ENCODE peak calls at places on chromosomes 13 and 19, in ten cellular contexts. O is cardiac muscle cell, P is astrocyte, U is gastrocnemius medialis, B is Peyer's patch, J is right lobe of liver, A is uterus, Q is stomach, C is adrenal gland, M is tibial artery. W is an unnamed sample.

GRCh38 chr19:21065336-21065735 is 16.7 kb upstream of the ZNF714 start:
- DNase-seq in O (no peak), P (no peak), U (no peak), B (no peak), J (no peak), A (no peak), Q (no peak), C (no peak), M (no peak), W (no peak)

GRCh38 chr13:31029129-31029528 is 96.7 kb downstream of the TEX26 start:
- DNase-seq in O (no peak), P (no peak), U (no peak), B (no peak), J (no peak), A (no peak), Q (no peak), C (no peak), M (no peak), W (no peak)

GRCh38 chr19:2409352-2409912 is 18.0 kb downstream of the TIMM13 start:
- DNase-seq in O (no peak), P (no peak), U (no peak), B (no peak), J (no peak), A (no peak), Q (no peak), C (no peak), M (no peak), W (no peak)

GRCh38 chr19:40523322-40524047 is 53.2 kb upstream of the SHKBP1 start:
- DNase-seq in O (peak; percentile 70), P (peak; percentile 22), U (no peak), B (peak; percentile 89), J (peak; percentile 57), A (peak; percentile 25), Q (peak; percentile 80), C (peak; percentile 91), M (peak; percentile 29), W (peak; percentile 68)

GRCh38 chr13:38848360-38848759 is 142.3 kb downstream of the STOML3 start:
- DNase-seq in O (no peak), P (no peak), U (peak; percentile 17), B (no peak), J (peak; percentile 30), A (no peak), Q (no peak), C (no peak), M (no peak), W (no peak)

GRCh38 chr13:38308736-38309135 is 40.9 kb upstream of the UFM1 start:
- DNase-seq in O (peak; percentile 34), P (peak; percentile 73), U (no peak), B (no peak), J (no peak), A (no peak), Q (no peak), C (no peak), M (no peak), W (no peak)

GRCh38 chr13:44128522-44128921 is 245.1 kb upstream of the SERP2 start:
- DNase-seq in O (peak; percentile 6), P (peak; percentile 47), U (peak; percentile 72), B (no peak), J (no peak), A (peak; percentile 56), Q (no peak), C (peak; percentile 56), M (no peak), W (peak; percentile 68)

GRCh38 chr13:75715598-75716523 is 79.7 kb downstream of the LMO7 start:
- DNase-seq in O (peak; percentile 41), P (no peak), U (no peak), B (no peak), J (no peak), A (no peak), Q (no peak), C (no peak), M (no peak), W (no peak)

GRCh38 chr13:25171517-25172302 is at the start of gene AMER2:
- DNase-seq in O (peak; percentile 38), P (peak; percentile 6), U (no peak), B (no peak), J (peak; percentile 29), A (peak; percentile 24), Q (no peak), C (peak; percentile 77), M (no peak), W (no peak)

DNA sequence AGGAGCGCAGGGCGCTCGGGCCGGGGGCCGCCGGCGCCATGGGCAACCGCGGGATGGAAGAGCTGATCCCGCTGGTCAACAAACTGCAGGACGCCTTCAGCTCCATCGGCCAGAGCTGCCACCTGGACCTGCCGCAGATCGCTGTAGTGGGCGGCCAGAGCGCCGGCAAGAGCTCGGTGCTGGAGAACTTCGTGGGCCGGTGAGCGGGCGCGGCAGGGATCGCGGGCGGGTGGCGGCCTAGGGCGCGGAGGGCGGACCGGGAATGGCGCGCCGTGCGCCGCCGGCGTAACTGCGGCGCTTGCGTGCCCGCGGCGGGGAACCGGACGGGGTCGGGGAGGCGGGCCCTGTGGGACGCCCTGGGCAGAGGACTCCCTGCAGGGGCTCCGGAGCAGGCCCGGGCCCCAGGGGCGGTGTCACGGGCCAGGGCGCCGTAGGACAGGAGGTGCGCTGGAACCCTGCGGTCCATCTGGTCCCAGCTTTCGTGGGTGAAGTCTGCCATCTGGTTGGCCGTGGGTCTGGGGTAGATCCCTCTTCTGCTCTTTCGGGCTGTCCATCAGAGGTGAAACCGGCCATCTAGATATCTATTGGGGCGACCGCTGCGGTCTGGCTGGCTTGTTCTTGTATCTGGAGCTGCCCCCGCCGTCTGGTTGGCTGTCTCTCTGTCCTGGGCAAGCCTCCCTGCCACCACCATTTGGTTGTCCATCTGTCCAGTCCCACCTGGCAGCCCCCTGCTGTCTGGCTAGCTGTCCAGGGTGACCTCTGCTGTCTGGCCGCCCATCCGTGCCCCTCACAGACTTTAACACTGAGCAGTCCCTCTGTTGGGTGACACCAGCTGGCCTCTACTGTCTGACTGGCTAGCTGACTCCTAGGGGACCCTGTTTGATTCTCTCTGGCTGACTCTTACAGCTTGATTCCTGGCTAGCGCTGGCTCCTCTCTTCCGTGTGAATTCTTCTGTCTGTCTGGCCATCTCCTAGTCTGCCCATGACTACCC is 622 bp downstream of the DNM2 start:
- DNase-seq in O (peak; percentile 51), P (peak; percentile 8), U (no peak), B (no peak), J (peak; percentile 56), A (peak; percentile 30), Q (peak; percentile 51), C (peak; percentile 53), M (peak; percentile 34), W (no peak)
- H3K27ac ChIP-seq in O (peak overlapping the region; percentile 94), P (peak overlapping the region; percentile 79), U (peak overlapping the region; percentile 97), B (peak overlapping the region; percentile 96), J (peak overlapping the region; percentile 72), A (peak overlapping the region; percentile 79), Q (peak overlapping the region; percentile 93), C (peak overlapping the region; percentile 94), M (peak overlapping the region; percentile 91), W (peak overlapping the region; percentile 89)

DNA sequence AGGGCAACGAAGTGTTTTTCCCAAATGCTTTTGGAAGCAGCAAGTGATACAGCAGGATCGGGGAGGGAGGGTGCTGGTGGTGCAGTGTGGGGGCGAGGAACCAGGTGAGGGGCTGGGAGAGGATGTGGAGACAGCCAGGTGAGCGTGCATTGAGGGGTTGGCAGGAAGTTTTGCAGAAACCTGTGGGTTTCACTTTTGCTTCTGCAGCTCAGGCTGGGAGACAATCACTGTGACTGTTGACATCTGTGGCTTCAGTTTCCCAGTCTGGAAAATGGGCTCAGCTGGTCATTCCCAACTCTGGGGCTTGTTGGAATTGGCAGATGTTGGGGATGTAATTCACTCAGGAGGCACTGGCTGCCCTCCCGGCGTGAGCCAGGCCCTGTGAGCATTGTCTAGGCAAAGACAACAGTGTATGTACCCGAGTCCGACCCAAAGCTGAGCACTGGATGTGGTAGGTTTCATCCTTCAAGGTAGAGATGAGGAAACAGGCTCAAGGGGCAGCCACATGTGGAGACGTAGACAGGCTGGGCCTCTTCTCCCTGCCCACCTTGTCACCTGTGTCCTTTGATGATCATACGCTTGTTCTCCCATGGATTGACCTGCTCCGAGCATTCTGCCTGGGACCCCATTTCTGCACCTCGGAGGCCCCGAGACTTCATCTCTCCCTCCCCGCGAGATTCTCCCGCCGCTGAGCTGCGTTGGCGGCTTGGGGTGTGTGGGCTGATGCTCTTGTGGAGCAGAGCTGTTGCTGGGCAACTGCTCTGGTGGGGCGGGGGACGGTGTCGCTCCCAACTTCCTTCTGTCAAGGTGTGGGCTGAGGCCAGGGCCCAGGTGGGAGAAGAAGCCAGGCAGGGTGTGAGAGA is 21.9 kb downstream of the MAST3 start:
- DNase-seq in O (no peak), P (no peak), U (no peak), B (peak; percentile 77), J (no peak), A (no peak), Q (no peak), C (no peak), M (no peak), W (no peak)
- H3K4me3 ChIP-seq in O (no peak overlapping the region), P (no peak overlapping the region), U (no peak overlapping the region), B (peak overlapping the region; percentile 3), J (no peak overlapping the region), A (no peak overlapping the region), Q (peak overlapping the region; percentile 6), C (no peak overlapping the region), M (no peak overlapping the region), W (no peak overlapping the region)

DNA sequence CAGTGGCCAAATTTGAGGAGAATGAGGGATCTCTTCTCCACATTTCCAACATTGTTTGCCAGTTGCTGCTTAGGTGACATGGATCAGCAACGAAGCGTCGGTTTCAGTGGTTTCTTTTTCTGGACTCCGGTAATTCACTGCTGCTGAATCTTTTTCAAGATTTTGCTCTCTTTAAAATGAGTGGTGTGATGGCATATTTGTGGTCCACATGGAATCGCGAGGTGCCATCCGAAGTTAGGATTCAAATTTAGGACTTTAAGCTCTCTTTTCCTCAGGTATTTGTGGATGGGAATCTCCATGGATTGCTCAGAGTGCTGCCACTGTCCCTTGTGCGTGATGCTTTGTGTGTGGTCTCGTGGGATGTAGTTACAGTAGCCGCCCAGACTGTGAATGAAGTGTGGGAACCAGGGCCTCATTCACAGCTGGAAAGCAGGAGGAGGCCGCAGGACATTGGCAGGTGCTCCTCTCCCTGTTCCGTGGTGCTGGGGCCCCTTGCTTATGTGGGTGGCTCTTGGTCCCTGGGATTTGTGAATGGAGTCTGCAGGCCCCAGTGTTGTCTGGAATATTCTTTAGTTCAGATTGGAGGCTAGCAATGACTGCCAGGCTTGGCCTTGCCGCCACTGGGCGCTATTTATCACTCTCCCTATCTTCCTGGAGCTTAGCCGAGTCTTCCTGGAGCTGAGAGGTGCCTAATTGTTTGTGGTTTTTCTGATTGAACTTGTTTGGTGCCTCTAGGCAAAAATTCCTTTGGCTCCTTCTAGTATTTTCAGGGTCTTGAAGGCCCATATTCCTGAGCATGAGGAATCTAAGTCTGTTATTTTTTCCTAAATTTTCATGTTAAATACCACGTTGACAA is 1.5 kb downstream of the ILF3 start:
- DNase-seq in O (peak; percentile 27), P (peak; percentile 27), U (no peak), B (no peak), J (no peak), A (no peak), Q (no peak), C (peak; percentile 65), M (no peak), W (no peak)
- TF ChIP-seq CTCF in O (no peak), P (no peak), U (no peak), B (no peak), J (no peak), A (no peak), Q (no peak), C (no peak), M (no peak), W (no peak)

DNA sequence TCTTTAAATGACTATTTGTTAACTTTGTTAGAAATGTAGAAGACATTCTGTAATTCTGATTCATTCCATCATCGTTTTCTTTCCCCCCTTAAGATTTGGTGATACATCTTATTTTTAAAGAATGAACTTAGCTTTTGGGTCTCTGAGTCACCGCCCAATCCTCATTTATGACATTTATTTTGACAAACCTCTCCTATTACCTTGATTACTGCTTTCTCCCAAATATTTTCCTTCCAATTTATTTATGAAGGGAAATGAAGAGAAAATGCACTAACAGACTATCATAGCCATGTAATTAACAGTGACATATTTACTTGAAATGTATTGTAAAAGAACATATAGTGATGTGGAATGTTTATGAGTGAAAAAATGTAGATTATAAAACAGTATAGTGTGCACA is 241.6 kb downstream of the DCLK1 start:
- DNase-seq in O (no peak), P (no peak), U (no peak), B (no peak), J (no peak), A (no peak), Q (no peak), C (no peak), M (no peak), W (no peak)
- H3K27ac ChIP-seq in O (no peak overlapping the region), P (peak overlapping the region; percentile 18), U (no peak overlapping the region), B (no peak overlapping the region), J (no peak overlapping the region), A (peak overlapping the region; percentile 59), Q (no peak overlapping the region), C (no peak overlapping the region), M (no peak overlapping the region), W (no peak overlapping the region)

W was measured in ascending aorta.